ENCODE peak calls at places on chromosomes 7 and 10, in eight cellular contexts. One of them, this sample, is unnamed.

GRCh38 chr7:27168265-27168947 is 3.1 kb upstream of the HOXA9 start:
- DNase-seq in substantia nigra: no peak
- DNase-seq in AG04450: no peak
- DNase-seq in aorta: peak
- DNase-seq in cardiac muscle cell: no peak
- DNase-seq in spleen: peak
- DNase-seq in ovary: no peak
- DNase-seq in PC-9: no peak
- DNase-seq in this sample: no peak

GRCh38 chr7:44109991-44110390 is 5.8 kb downstream of the AEBP1 start:
- DNase-seq in aorta: peak
- DNase-seq in cardiac muscle cell: no peak
- DNase-seq in ovary: no peak
- DNase-seq in PC-9: no peak
- DNase-seq in spleen: no peak
- DNase-seq in substantia nigra: no peak
- DNase-seq in AG04450: no peak
- DNase-seq in this sample: no peak

GRCh38 chr7:95905165-95905564 is 132.8 kb downstream of the DYNC1I1 start:
- DNase-seq in cardiac muscle cell: peak
- DNase-seq in spleen: no peak
- DNase-seq in ovary: no peak
- DNase-seq in AG04450: no peak
- DNase-seq in aorta: no peak
- DNase-seq in substantia nigra: no peak
- DNase-seq in PC-9: no peak
- DNase-seq in this sample: no peak

GRCh38 chr10:109770000-109770399 is 153.3 kb downstream of the XPNPEP1 start:
- DNase-seq in ovary: no peak
- DNase-seq in PC-9: no peak
- DNase-seq in aorta: no peak
- DNase-seq in spleen: no peak
- DNase-seq in substantia nigra: no peak
- DNase-seq in AG04450: no peak
- DNase-seq in cardiac muscle cell: no peak
- DNase-seq in this sample: no peak

GRCh38 chr7:30596043-30596641 is 1.5 kb downstream of the GARS1 start:
- DNase-seq in cardiac muscle cell: no peak
- DNase-seq in aorta: no peak
- DNase-seq in spleen: no peak
- DNase-seq in substantia nigra: no peak
- DNase-seq in AG04450: no peak
- DNase-seq in ovary: no peak
- DNase-seq in PC-9: peak
- DNase-seq in this sample: no peak

GRCh38 chr10:123995461-123996131 is 97.8 kb downstream of the CHST15 start:
- DNase-seq in PC-9: peak
- DNase-seq in ovary: peak
- DNase-seq in substantia nigra: no peak
- DNase-seq in cardiac muscle cell: peak
- DNase-seq in aorta: peak
- DNase-seq in spleen: peak
- DNase-seq in AG04450: peak
- DNase-seq in this sample: peak

GRCh38 chr7:20330176-20330796 is 414 bp upstream of the ITGB8 start:
- DNase-seq in cardiac muscle cell: peak
- DNase-seq in ovary: peak
- DNase-seq in spleen: peak
- DNase-seq in PC-9: peak
- DNase-seq in aorta: peak
- DNase-seq in substantia nigra: peak
- DNase-seq in AG04450: peak
- DNase-seq in this sample: peak

GRCh38 chr7:65438593-65438992 is 64.9 kb downstream of the ZNF92 start:
- DNase-seq in aorta: no peak
- DNase-seq in AG04450: peak
- DNase-seq in ovary: no peak
- DNase-seq in spleen: no peak
- DNase-seq in cardiac muscle cell: no peak
- DNase-seq in substantia nigra: no peak
- DNase-seq in PC-9: no peak
- DNase-seq in this sample: peak

GRCh38 chr7:128347573-128348147 is 4.0 kb upstream of the RBM28 start:
- DNase-seq in spleen: no peak
- DNase-seq in AG04450: no peak
- DNase-seq in cardiac muscle cell: peak
- DNase-seq in aorta: no peak
- DNase-seq in ovary: peak
- DNase-seq in PC-9: peak
- DNase-seq in substantia nigra: peak
- DNase-seq in this sample: no peak

GRCh38 chr10:6501931-6502330 is 78.1 kb downstream of the PRKCQ start:
- DNase-seq in PC-9: peak
- DNase-seq in cardiac muscle cell: no peak
- DNase-seq in ovary: no peak
- DNase-seq in substantia nigra: no peak
- DNase-seq in aorta: no peak
- DNase-seq in spleen: no peak
- DNase-seq in AG04450: no peak
- DNase-seq in this sample: peak

GRCh38 chr10:98486421-98486820 is 39.7 kb upstream of the HPS1 start:
- DNase-seq in spleen: no peak
- DNase-seq in PC-9: no peak
- DNase-seq in ovary: no peak
- DNase-seq in aorta: no peak
- DNase-seq in AG04450: no peak
- DNase-seq in cardiac muscle cell: no peak
- DNase-seq in substantia nigra: no peak
- DNase-seq in this sample: no peak

GRCh38 chr7:28389504-28390385 is 22.6 kb upstream of the CREB5 start:
- DNase-seq in spleen: no peak
- DNase-seq in AG04450: peak
- DNase-seq in PC-9: no peak
- DNase-seq in ovary: no peak
- DNase-seq in aorta: no peak
- DNase-seq in cardiac muscle cell: peak
- DNase-seq in substantia nigra: no peak
- DNase-seq in this sample: no peak

GRCh38 chr7:56091591-56091990 is 1.2 kb downstream of the PHKG1 start:
- DNase-seq in substantia nigra: peak
- DNase-seq in ovary: no peak
- DNase-seq in cardiac muscle cell: no peak
- DNase-seq in spleen: no peak
- DNase-seq in aorta: peak
- DNase-seq in AG04450: no peak
- DNase-seq in PC-9: no peak
- DNase-seq in this sample: no peak

GRCh38 chr10:63264852-63265617 is 131.9 kb downstream of the NRBF2 start:
- DNase-seq in AG04450: no peak
- DNase-seq in ovary: no peak
- DNase-seq in PC-9: peak
- DNase-seq in spleen: no peak
- DNase-seq in aorta: no peak
- DNase-seq in substantia nigra: peak
- DNase-seq in cardiac muscle cell: peak
- DNase-seq in this sample: no peak

GRCh38 chr10:89440262-89440661 is 25.9 kb downstream of the IFIT5 start:
- DNase-seq in AG04450: no peak
- DNase-seq in cardiac muscle cell: no peak
- DNase-seq in ovary: no peak
- DNase-seq in aorta: no peak
- DNase-seq in spleen: no peak
- DNase-seq in substantia nigra: no peak
- DNase-seq in PC-9: no peak
- DNase-seq in this sample: no peak

GRCh38 chr10:118501637-118502440 is 93.6 kb downstream of the PRLHR start:
- DNase-seq in cardiac muscle cell: no peak
- DNase-seq in ovary: no peak
- DNase-seq in spleen: no peak
- DNase-seq in PC-9: peak
- DNase-seq in substantia nigra: no peak
- DNase-seq in aorta: no peak
- DNase-seq in AG04450: no peak
- DNase-seq in this sample: peak

GRCh38 chr10:35696392-35696791 is 54.3 kb upstream of the FZD8 start:
- DNase-seq in spleen: no peak
- DNase-seq in aorta: no peak
- DNase-seq in ovary: no peak
- DNase-seq in cardiac muscle cell: no peak
- DNase-seq in substantia nigra: no peak
- DNase-seq in AG04450: no peak
- DNase-seq in PC-9: no peak
- DNase-seq in this sample: no peak

GRCh38 chr7:64463636-64464375 is 99.1 kb downstream of the ZNF680 start:
- DNase-seq in spleen: no peak
- DNase-seq in substantia nigra: peak
- DNase-seq in AG04450: no peak
- DNase-seq in aorta: peak
- DNase-seq in PC-9: peak
- DNase-seq in ovary: peak
- DNase-seq in cardiac muscle cell: no peak
- DNase-seq in this sample: no peak

GRCh38 chr10:5234106-5234877 is 37.7 kb downstream of the AKR1C4 start:
- DNase-seq in PC-9: peak
- DNase-seq in AG04450: peak
- DNase-seq in substantia nigra: no peak
- DNase-seq in cardiac muscle cell: no peak
- DNase-seq in ovary: no peak
- DNase-seq in aorta: peak
- DNase-seq in spleen: no peak
- DNase-seq in this sample: peak

DNA sequence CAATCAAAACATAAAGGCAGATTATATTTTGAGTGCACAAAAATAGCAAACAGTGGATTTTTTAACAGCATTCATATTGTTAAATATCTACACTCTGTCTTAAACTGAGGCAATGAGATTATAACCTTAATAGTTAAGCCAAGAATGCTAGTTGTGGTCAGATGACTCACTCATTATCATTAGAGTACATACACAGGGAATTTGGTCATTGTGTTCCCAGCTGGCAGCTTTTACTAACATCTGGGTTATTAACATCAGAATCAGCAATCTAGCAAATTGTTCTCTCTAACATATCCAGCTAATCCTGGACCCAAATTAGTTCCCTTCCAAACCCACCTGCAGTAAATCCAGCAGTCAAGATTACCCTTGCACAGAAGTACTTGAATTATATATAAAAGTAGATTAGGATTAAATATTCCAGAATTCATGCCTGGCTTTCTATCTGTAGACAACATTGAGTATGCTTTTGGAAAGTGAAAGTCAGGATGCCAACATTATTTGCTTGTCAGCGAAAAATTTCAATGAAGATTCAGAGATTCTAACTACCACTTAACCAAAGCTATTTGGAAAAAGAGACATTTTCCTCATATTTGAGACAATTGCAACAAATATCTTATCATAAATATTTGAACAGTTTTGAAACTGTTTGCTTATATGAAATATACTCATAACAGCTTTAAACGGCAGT is 1035.6 kb upstream of the PHF14 start:
- DNase-seq in spleen: no peak
- DNase-seq in substantia nigra: no peak
- DNase-seq in PC-9: no peak
- DNase-seq in ovary: no peak
- DNase-seq in aorta: no peak
- DNase-seq in cardiac muscle cell: no peak
- DNase-seq in AG04450: no peak
- DNase-seq in this sample: peak
- H3K27ac ChIP-seq in spleen: no peak
- H3K27ac ChIP-seq in substantia nigra: no peak
- H3K27ac ChIP-seq in PC-9: no peak
- H3K27ac ChIP-seq in ovary: no peak
- H3K27ac ChIP-seq in aorta: no peak
- H3K27ac ChIP-seq in cardiac muscle cell: no peak
- H3K27ac ChIP-seq in AG04450: no peak
- H3K27ac ChIP-seq in this sample: no peak

DNA sequence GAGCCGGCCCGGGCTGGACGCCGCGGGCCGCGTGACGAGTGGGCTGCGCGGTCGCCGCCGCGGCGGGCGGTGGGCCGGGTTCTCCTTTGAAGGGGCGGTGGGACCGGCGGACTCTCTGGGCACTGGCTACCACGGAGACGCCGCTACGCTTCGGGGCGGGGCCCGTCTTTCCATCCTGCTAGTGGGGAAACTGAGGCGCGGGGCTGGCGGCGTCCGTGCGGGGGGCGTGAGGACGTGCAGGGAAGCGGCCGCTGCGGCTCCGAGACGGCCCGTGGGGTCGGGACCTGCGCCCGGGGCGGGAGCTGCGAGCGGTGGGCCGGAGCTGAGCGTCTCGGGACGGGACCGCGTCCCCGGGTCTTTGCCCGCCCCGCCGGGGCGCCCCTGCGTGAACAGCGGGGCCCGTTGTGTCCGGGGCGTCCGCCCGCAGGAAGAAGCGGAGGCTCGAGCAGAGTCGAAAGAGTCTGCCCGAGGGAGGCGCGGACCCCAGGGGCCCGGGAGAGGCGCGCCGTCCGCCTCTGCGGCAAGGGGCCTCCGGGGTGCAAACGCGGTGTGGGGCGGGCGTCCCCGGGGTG is 548 bp upstream of the BNIP3 start:
- DNase-seq in PC-9: no peak
- DNase-seq in aorta: no peak
- DNase-seq in AG04450: no peak
- DNase-seq in cardiac muscle cell: no peak
- DNase-seq in ovary: no peak
- DNase-seq in spleen: no peak
- DNase-seq in substantia nigra: no peak
- DNase-seq in this sample: no peak
- H3K27ac ChIP-seq in PC-9: no peak
- H3K27ac ChIP-seq in aorta: no peak
- H3K27ac ChIP-seq in AG04450: peak
- H3K27ac ChIP-seq in cardiac muscle cell: peak
- H3K27ac ChIP-seq in ovary: peak
- H3K27ac ChIP-seq in spleen: no peak
- H3K27ac ChIP-seq in substantia nigra: no peak
- H3K27ac ChIP-seq in this sample: peak

DNA sequence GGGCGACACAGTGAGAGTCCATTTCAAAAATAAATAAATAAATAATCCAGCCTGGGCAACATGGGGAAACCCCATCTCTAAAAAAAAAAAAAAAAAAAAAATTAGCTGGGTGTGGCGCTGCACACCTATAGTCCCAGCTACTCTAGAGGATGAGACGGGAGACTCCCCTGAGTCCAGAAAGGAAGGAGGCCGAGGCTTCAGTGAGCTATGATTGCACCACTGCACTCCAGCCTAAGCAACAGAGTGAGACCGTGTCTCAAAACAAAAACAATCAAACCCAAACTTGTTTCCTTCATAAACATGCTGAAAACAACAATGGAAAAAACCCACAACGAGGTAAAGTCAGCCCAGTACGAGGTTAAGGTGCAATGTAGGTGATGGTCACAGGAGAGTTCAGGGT is 1.2 kb downstream of the COX19 start:
- DNase-seq in AG04450: no peak
- DNase-seq in substantia nigra: no peak
- DNase-seq in spleen: no peak
- DNase-seq in aorta: no peak
- DNase-seq in ovary: no peak
- DNase-seq in PC-9: no peak
- DNase-seq in cardiac muscle cell: no peak
- DNase-seq in this sample: no peak
- H3K27ac ChIP-seq in AG04450: no peak
- H3K27ac ChIP-seq in substantia nigra: no peak
- H3K27ac ChIP-seq in spleen: no peak
- H3K27ac ChIP-seq in aorta: no peak
- H3K27ac ChIP-seq in ovary: no peak
- H3K27ac ChIP-seq in PC-9: peak
- H3K27ac ChIP-seq in cardiac muscle cell: no peak
- H3K27ac ChIP-seq in this sample: peak

GRCh38 chr10:122019414-122019975 is 30.5 kb downstream of the TACC2 start:
- DNase-seq in spleen: no peak
- DNase-seq in AG04450: no peak
- DNase-seq in ovary: no peak
- DNase-seq in substantia nigra: no peak
- DNase-seq in aorta: no peak
- DNase-seq in cardiac muscle cell: no peak
- DNase-seq in PC-9: peak
- DNase-seq in this sample: peak
- H3K27ac ChIP-seq in spleen: no peak
- H3K27ac ChIP-seq in AG04450: no peak
- H3K27ac ChIP-seq in ovary: no peak
- H3K27ac ChIP-seq in substantia nigra: no peak
- H3K27ac ChIP-seq in aorta: no peak
- H3K27ac ChIP-seq in cardiac muscle cell: no peak
- H3K27ac ChIP-seq in PC-9: peak
- H3K27ac ChIP-seq in this sample: peak